ENCODE peak calls at places on chromosomes 11 and 22, in five cellular contexts. Z is SK-N-SH, Q is A549, X is stomach, D is tibial nerve. T is an unnamed sample.
A peak's percentile ranks its signal among the peaks of the same experiment; 100 is the strongest.

GRCh38 chr11:50078001-50078400 is 45.3 kb downstream of the OR4C45 start:
- DNase-seq in D (no peak), X (no peak), Z (no peak), Q (no peak), T (no peak)

GRCh38 chr11:100832851-100833250 is 145.8 kb downstream of the ARHGAP42 start:
- DNase-seq in Q (no peak), X (no peak), D (no peak), Z (no peak), T (no peak)

GRCh38 chr22:40853330-40853729 is 3.1 kb downstream of the ST13 start:
- DNase-seq in X (no peak), Z (no peak), Q (no peak), D (no peak), T (no peak)

GRCh38 chr11:130403301-130403804 is 25.1 kb downstream of the ADAMTS8 start:
- DNase-seq in Z (no peak), D (no peak), X (no peak), Q (no peak), T (peak; percentile 44)

GRCh38 chr11:116610190-116610589 is 162.6 kb downstream of the BUD13 start:
- DNase-seq in X (peak; percentile 22), Q (no peak), Z (no peak), D (no peak), T (no peak)

GRCh38 chr11:44761546-44761961 is 34.8 kb downstream of the TSPAN18 start:
- DNase-seq in Z (no peak), D (no peak), Q (no peak), X (no peak), T (no peak)

GRCh38 chr22:42581762-42582716 is 28.3 kb downstream of the SERHL2 start:
- DNase-seq in D (peak; percentile 64), Q (peak; percentile 51), Z (peak; percentile 87), X (peak; percentile 80), T (peak; percentile 81)

GRCh38 chr11:122207921-122208764 is 92.1 kb upstream of the BLID start:
- DNase-seq in Q (no peak), D (no peak), X (no peak), Z (no peak), T (no peak)

GRCh38 chr11:122108192-122108799 is 7.7 kb downstream of the BLID start:
- DNase-seq in Q (no peak), D (no peak), Z (no peak), X (no peak), T (no peak)

GRCh38 chr22:44567846-44568493 is 69.9 kb upstream of the RTL6 start:
- DNase-seq in D (no peak), Z (no peak), X (peak; percentile 57), Q (no peak), T (peak; percentile 65)

GRCh38 chr11:19374189-19374588 is 133.4 kb upstream of the E2F8 start:
- DNase-seq in Q (peak; percentile 82), D (no peak), Z (no peak), X (no peak), T (no peak)

GRCh38 chr11:74669311-74670160 is 61.7 kb downstream of the CHRDL2 start:
- DNase-seq in Z (no peak), Q (no peak), X (no peak), D (no peak), T (no peak)

GRCh38 chr11:125091247-125091876 is 20.1 kb downstream of the TMEM218 start:
- DNase-seq in D (no peak), X (no peak), Q (peak; percentile 33), Z (peak; percentile 90), T (no peak)

GRCh38 chr11:96257972-96258951 is 84.7 kb downstream of the MAML2 start:
- DNase-seq in Z (no peak), Q (no peak), X (no peak), D (no peak), T (no peak)

GRCh38 chr22:48318575-48319320 is 1508.9 kb downstream of the BRD1 start:
- DNase-seq in Z (no peak), Q (no peak), X (no peak), D (no peak), T (peak; percentile 0)

GRCh38 chr11:63598556-63598955 is 15.7 kb downstream of the PLAAT3 start:
- DNase-seq in D (no peak), Q (no peak), X (no peak), Z (no peak), T (no peak)

GRCh38 chr11:95641506-95641905 is 148.1 kb downstream of the FAM76B start:
- DNase-seq in Z (no peak), X (no peak), Q (no peak), D (peak; percentile 45), T (no peak)

GRCh38 chr11:69842746-69843528 is 23.7 kb upstream of the FGF3 start:
- DNase-seq in Z (no peak), X (no peak), Q (no peak), D (no peak), T (no peak)

GRCh38 chr11:70509476-70509875 is 111.1 kb downstream of the CTTN start:
- DNase-seq in Z (no peak), X (no peak), Q (no peak), D (no peak), T (no peak)

GRCh38 chr11:32374261-32374711 is 61.1 kb downstream of the WT1 start:
- DNase-seq in Z (peak; percentile 45), X (no peak), D (no peak), Q (peak; percentile 41), T (peak; percentile 48)

GRCh38 chr11:2462986-2463765 is 18.4 kb downstream of the KCNQ1 start:
- DNase-seq in Z (no peak), Q (no peak), D (no peak), X (peak; percentile 96), T (peak; percentile 87)

GRCh38 chr11:612201-612960 is 3.4 kb downstream of the IRF7 start:
- DNase-seq in Q (peak; percentile 35), X (peak; percentile 76), D (no peak), Z (no peak), T (peak; percentile 83)

GRCh38 chr11:72787262-72788104 is 6.4 kb downstream of the STARD10 start:
- DNase-seq in Z (peak; percentile 46), X (no peak), Q (peak; percentile 51), D (no peak), T (peak; percentile 72)

GRCh38 chr11:72784662-72785061 is 9.2 kb downstream of the STARD10 start:
- DNase-seq in Q (no peak), D (no peak), X (no peak), Z (no peak), T (no peak)

GRCh38 chr11:72788250-72788649 is 5.6 kb downstream of the STARD10 start:
- DNase-seq in Q (no peak), X (peak; percentile 55), Z (no peak), D (no peak), T (no peak)

GRCh38 chr11:72789493-72790131 is 4.2 kb downstream of the STARD10 start:
- DNase-seq in Z (peak; percentile 40), X (peak; percentile 50), Q (no peak), D (no peak), T (no peak)

GRCh38 chr11:72786305-72787261 is 7.3 kb downstream of the STARD10 start:
- DNase-seq in Q (no peak), Z (no peak), D (no peak), X (peak; percentile 89), T (peak; percentile 81)
- H3K27ac ChIP-seq in Q (no peak overlapping the region), Z (no peak overlapping the region), D (no peak overlapping the region), X (peak overlapping the region; percentile 93), T (peak overlapping the region; percentile 93)

GRCh38 chr11:119459293-119459976 is 36.5 kb upstream of the THY1 start:
- DNase-seq in X (no peak), Q (no peak), D (no peak), Z (peak; percentile 41), T (no peak)
- TF ChIP-seq EP300 in X (no peak), Q (no peak), D (no peak), Z (no peak), T (no peak)

GRCh38 chr22:26905076-26905475 is 247.7 kb downstream of the MIAT start:
- DNase-seq in Q (no peak), X (no peak), D (no peak), Z (no peak), T (no peak)

GRCh38 chr22:26901228-26901816 is 243.9 kb downstream of the MIAT start:
- DNase-seq in X (no peak), D (no peak), Z (no peak), Q (no peak), T (no peak)

GRCh38 chr22:26904483-26904882 is 247.1 kb downstream of the MIAT start:
- DNase-seq in Z (no peak), D (no peak), X (no peak), Q (no peak), T (no peak)

GRCh38 chr22:26902401-26903029 is 245.1 kb downstream of the MIAT start:
- DNase-seq in D (no peak), Q (no peak), Z (no peak), X (no peak), T (no peak)

GRCh38 chr22:26903030-26903856 is 245.9 kb downstream of the MIAT start:
- DNase-seq in X (no peak), Q (no peak), D (no peak), Z (no peak), T (peak; percentile 47)
- H3K4me3 ChIP-seq in X (peak overlapping the region; percentile 38), Q (no peak overlapping the region), D (no peak overlapping the region), Z (no peak overlapping the region), T (peak overlapping the region; percentile 13)

GRCh38 chr22:38745676-38746460 is 9.9 kb downstream of the SUN2 start:
- DNase-seq in D (no peak), X (no peak), Q (no peak), Z (no peak), T (peak; percentile 73)
- H3K27ac ChIP-seq in D (no peak overlapping the region), X (no peak overlapping the region), Q (no peak overlapping the region), Z (no peak overlapping the region), T (peak overlapping the region; percentile 22)

GRCh38 chr22:19604711-19605268 is 80.6 kb upstream of the CLDN5 start:
- DNase-seq in Z (no peak), Q (no peak), D (no peak), X (no peak), T (no peak)
- TF ChIP-seq EP300 in Z (no peak), Q (no peak), D (no peak), X (no peak), T (no peak)

GRCh38 chr11:67440229-67441081 is 2.8 kb downstream of the CORO1B start:
- DNase-seq in Q (no peak), X (no peak), Z (no peak), D (no peak), T (no peak)
- H3K4me3 ChIP-seq in Q (no peak overlapping the region), X (peak overlapping the region; percentile 45), Z (no peak overlapping the region), D (no peak overlapping the region), T (no peak overlapping the region)

DNA sequence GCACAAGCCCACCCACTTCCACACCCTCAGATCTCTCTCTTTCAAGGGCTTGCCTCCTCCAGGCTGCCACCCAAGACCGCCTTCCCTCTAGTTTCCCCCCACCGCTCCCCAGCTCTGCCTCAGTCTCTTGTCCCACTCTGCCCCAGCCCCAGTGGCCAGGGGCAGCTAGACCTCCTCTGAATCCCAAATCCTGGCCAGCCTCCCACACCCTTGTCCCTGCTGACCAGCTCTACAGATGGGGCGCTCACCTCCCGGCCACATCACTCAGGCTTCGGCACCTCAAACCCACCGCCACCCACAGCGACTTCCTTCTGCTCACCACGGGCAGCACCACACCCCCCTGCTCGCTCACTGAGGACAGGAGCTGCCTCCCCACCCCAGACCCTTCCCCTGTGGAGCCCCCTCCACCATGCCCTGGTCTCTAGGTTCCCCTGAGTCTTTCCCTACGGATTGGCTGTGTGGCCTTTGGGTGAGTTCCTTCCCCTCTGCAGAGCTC is 11.3 kb upstream of the SPI1 start:
- DNase-seq in Z (no peak), X (no peak), D (no peak), Q (no peak), T (no peak)
- H3K27ac ChIP-seq in Z (no peak overlapping the region), X (no peak overlapping the region), D (no peak overlapping the region), Q (no peak overlapping the region), T (no peak overlapping the region)

GRCh38 chr22:35350539-35351503 is 30.1 kb upstream of the HMOX1 start:
- DNase-seq in Q (peak; percentile 85), D (peak; percentile 74), X (peak; percentile 92), Z (peak; percentile 97), T (peak; percentile 95)
- TF ChIP-seq EP300 in Q (no peak), D (peak; percentile 74), X (no peak), Z (no peak), T (no peak)

T was measured in transverse colon.